ENCODE peak calls at places on chromosomes 12 and 14, in six cellular contexts. L, S, P, Q, X and I are unnamed samples.

GRCh38 chr14:73125746-73126145 is 10.6 kb upstream of the PSEN1 start:
- DNase-seq in L (no peak), S (no peak), P (no peak), Q (no peak), X (no peak), I (no peak)

GRCh38 chr12:2974560-2974971 is 15.4 kb downstream of the TEAD4 start:
- DNase-seq in L (no peak), S (no peak), P (no peak), Q (no peak), X (no peak), I (no peak)

GRCh38 chr12:57609781-57610552 is 1.3 kb upstream of the ARHGEF25 start:
- DNase-seq in L (no peak), S (no peak), P (no peak), Q (no peak), X (no peak), I (no peak)

GRCh38 chr12:58832920-58833319 is 87.4 kb downstream of the LRIG3 start:
- DNase-seq in L (no peak), S (no peak), P (no peak), Q (no peak), X (no peak), I (no peak)

GRCh38 chr12:59239993-59240392 is 319.7 kb upstream of the LRIG3 start:
- DNase-seq in L (no peak), S (no peak), P (no peak), Q (no peak), X (no peak), I (no peak)

GRCh38 chr12:54052745-54053624 is 650 bp upstream of the HOXC4 start:
- DNase-seq in L (no peak), S (no peak), P (no peak), Q (no peak), X (no peak), I (no peak)

GRCh38 chr12:82555699-82556098 is 131.0 kb upstream of the TMTC2 start:
- DNase-seq in L (no peak), S (no peak), P (no peak), Q (no peak), X (no peak), I (no peak)

GRCh38 chr12:123065666-123066457 is 85.0 kb downstream of the PITPNM2 start:
- DNase-seq in L (no peak), S (no peak), P (no peak), Q (no peak), X (no peak), I (no peak)

GRCh38 chr12:52005903-52006703 is 643 bp upstream of the TAMALIN start:
- DNase-seq in L (peak), S (peak), P (peak), Q (no peak), X (no peak), I (no peak)

GRCh38 chr12:6647083-6647604 is at the start of gene ACRBP:
- DNase-seq in L (peak), S (peak), P (peak), Q (no peak), X (no peak), I (peak)

GRCh38 chr12:7571253-7571652 is 67.7 kb upstream of the CD163 start:
- DNase-seq in L (no peak), S (no peak), P (no peak), Q (no peak), X (no peak), I (no peak)

GRCh38 chr12:24175949-24176348 is 226.5 kb upstream of the SOX5 start:
- DNase-seq in L (no peak), S (no peak), P (no peak), Q (no peak), X (no peak), I (no peak)

GRCh38 chr12:89370411-89370810 is 18.1 kb upstream of the DUSP6 start:
- DNase-seq in L (no peak), S (no peak), P (peak), Q (no peak), X (no peak), I (no peak)

GRCh38 chr12:65725376-65725775 is 98.9 kb upstream of the HMGA2 start:
- DNase-seq in L (no peak), S (no peak), P (no peak), Q (no peak), X (peak), I (no peak)

GRCh38 chr14:92945959-92946846 is 23.3 kb downstream of the CHGA start:
- DNase-seq in L (peak), S (peak), P (peak), Q (no peak), X (peak), I (peak)

GRCh38 chr14:37140176-37140575 is 32.2 kb downstream of the SLC25A21 start:
- DNase-seq in L (no peak), S (no peak), P (no peak), Q (no peak), X (no peak), I (no peak)

GRCh38 chr12:115209230-115209629 is 525.3 kb upstream of the TBX3 start:
- DNase-seq in L (no peak), S (no peak), P (peak), Q (no peak), X (no peak), I (no peak)

GRCh38 chr14:61516957-61517356 is 178.4 kb upstream of the HIF1A start:
- DNase-seq in L (no peak), S (peak), P (no peak), Q (no peak), X (no peak), I (no peak)
- H3K27ac ChIP-seq in L (peak), S (peak), P (no peak), Q (peak), X (no peak), I (peak)

GRCh38 chr14:97010491-97011160 is 213.4 kb downstream of the VRK1 start:
- DNase-seq in L (no peak), S (no peak), P (no peak), Q (no peak), X (no peak), I (no peak)
- TF ChIP-seq CTCF in L (no peak), S (no peak), P (no peak), Q (no peak), X (peak), I (no peak)

GRCh38 chr12:121792607-121793500 is 634 bp downstream of the RHOF start:
- DNase-seq in L (peak), S (no peak), P (peak), Q (no peak), X (no peak), I (no peak)

GRCh38 chr12:121794532-121795028 is 1.1 kb upstream of the RHOF start:
- DNase-seq in L (peak), S (peak), P (peak), Q (no peak), X (no peak), I (no peak)

GRCh38 chr12:121791671-121792496 is 1.6 kb downstream of the RHOF start:
- DNase-seq in L (peak), S (no peak), P (peak), Q (no peak), X (no peak), I (no peak)

GRCh38 chr12:121793836-121794531 is 496 bp upstream of the RHOF start:
- DNase-seq in L (peak), S (peak), P (peak), Q (peak), X (peak), I (peak)

DNA sequence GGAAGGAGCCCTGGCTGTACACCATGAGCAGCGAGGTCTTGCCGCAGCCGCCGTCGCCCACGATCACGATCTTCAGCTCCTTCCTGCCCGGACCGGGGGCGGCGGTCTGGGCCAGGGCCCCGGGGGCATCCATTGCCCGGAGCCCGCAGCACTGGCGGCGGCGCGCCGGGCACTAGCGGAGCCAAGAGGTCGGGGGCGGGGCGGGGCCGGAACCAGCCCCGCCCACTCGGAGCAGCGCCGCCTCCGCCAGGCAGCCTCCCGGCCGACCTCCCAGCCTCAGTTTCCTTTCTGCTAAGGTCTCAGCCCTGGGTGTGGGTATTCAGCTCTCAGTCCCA is at the start of gene RHOF:
- DNase-seq in L (peak), S (peak), P (peak), Q (no peak), X (no peak), I (no peak)
- TF ChIP-seq POLR2A in L (no peak), S (no peak), P (peak), Q (no peak), X (peak), I (no peak)

DNA sequence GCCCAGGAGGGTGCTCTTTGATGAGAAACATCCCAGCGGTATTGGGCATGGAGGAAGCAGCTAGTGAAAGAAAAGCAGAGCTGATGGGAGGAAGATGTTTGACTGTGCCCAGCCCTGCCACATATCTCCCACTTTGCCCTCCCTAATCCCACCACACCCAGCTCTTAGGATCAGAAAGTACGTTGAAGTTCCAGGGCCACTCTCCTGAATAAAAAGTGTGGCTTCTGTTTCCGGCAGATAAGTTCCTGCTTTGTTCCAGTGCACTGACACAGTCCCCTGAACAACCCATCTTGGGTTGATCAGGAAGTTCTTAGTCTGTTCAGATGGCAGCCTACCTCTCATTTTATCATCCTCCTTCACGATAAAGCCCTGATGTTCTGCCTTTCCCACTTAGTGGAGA is 16.5 kb downstream of the TPCN1 start:
- DNase-seq in L (no peak), S (no peak), P (peak), Q (no peak), X (no peak), I (no peak)
- H3K27ac ChIP-seq in L (peak), S (no peak), P (peak), Q (peak), X (no peak), I (peak)

GRCh38 chr14:104734991-104735779 is 11.2 kb downstream of the ADSS1 start:
- DNase-seq in L (peak), S (no peak), P (no peak), Q (no peak), X (no peak), I (no peak)
- TF ChIP-seq CTCF in L (no peak), S (no peak), P (no peak), Q (no peak), X (no peak), I (no peak)

DNA sequence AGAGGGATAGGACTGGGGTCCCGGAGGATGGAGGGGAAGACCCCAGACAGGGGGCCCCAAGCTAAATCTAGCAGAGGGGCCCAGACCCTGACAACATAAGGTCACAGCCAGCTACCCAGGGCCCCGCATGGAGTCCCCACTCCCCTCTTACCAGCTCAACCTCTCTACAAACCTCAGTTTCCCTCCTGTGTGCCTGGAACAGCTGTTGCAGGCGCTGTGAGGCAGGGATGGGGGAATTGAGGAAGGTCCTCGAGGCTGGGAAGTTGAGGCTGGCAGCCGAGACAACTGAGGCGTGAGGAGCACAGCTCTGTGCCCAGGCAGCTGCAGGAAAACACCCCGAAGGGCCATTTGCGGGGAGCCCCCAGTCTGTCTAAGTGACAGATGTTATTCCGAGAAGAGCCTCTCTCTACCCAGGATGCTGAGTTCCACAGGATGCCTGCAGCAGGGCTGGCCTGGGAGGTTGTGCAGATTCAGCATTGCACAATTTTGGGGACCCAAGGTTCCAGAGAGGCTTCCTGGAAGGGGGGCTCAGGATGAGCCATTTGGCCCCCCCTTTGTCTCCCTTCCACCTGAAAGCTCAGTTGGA is 42.7 kb upstream of the NCOR2 start:
- DNase-seq in L (no peak), S (no peak), P (no peak), Q (no peak), X (no peak), I (no peak)
- TF ChIP-seq POLR2A in L (no peak), S (no peak), P (no peak), Q (no peak), X (no peak), I (no peak)

DNA sequence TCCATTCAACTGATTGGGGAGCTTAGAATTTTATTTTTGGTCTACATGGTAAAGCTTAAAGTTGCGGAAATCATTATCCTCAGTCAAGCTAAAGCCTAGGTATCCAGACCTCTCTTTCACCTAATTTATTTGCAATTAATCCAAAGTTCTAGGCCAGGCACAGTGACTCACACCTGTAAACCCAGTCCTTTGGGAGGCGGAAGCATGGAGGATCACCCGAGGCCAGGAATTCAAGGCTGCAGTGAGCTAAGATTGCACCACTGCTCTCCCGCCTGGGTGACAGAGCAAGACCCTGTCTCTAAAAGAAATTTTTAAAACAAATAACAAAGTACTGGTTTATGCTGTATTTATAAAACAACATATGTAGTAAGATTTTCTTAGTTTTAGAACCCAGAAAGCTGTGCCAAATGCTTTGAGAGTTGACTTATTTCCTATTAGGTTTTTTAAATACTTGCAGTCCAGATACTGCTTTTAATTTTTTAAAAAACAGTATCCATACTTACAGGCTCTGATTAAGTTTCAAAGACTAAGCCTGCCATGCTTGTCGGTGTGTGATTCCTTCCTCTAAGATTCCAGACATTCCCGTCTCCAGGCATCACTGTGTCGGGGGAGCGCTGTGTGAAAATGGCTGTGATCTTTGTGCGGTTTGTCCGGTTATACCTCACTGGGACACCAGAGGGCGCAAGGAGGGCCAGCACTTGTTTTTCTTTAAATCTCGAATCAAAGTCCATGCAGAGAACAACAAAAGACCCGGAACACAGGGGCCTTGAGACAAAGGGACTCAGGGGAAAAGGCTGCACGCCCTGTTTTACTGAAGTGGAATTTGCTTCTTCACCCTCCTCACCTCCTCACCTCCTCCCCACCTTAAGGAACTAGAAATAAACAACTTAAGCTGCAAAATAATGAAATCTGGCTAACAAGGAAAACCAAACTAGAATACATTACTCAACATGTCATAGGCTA is 24.6 kb upstream of the TMPO start:
- DNase-seq in L (peak), S (peak), P (peak), Q (peak), X (peak), I (peak)
- H3K27ac ChIP-seq in L (peak), S (peak), P (peak), Q (no peak), X (peak), I (no peak)

GRCh38 chr14:100750762-100751699 is 24.3 kb downstream of the DLK1 start:
- DNase-seq in L (no peak), S (no peak), P (no peak), Q (no peak), X (no peak), I (no peak)

GRCh38 chr14:100748403-100748802 is 21.7 kb downstream of the DLK1 start:
- DNase-seq in L (no peak), S (no peak), P (no peak), Q (no peak), X (no peak), I (no peak)

GRCh38 chr14:100748944-100749343 is 22.3 kb downstream of the DLK1 start:
- DNase-seq in L (no peak), S (no peak), P (no peak), Q (no peak), X (no peak), I (no peak)

GRCh38 chr14:100747736-100748135 is 21.0 kb downstream of the DLK1 start:
- DNase-seq in L (no peak), S (no peak), P (no peak), Q (no peak), X (no peak), I (no peak)

GRCh38 chr14:100749967-100750597 is 23.4 kb downstream of the DLK1 start:
- DNase-seq in L (no peak), S (no peak), P (no peak), Q (no peak), X (no peak), I (no peak)
- TF ChIP-seq CTCF in L (no peak), S (no peak), P (no peak), Q (no peak), X (no peak), I (no peak)

GRCh38 chr12:110547090-110547489 is 36.0 kb downstream of the PPTC7 start:
- DNase-seq in L (no peak), S (no peak), P (no peak), Q (no peak), X (no peak), I (no peak)

GRCh38 chr12:110548678-110549077 is 34.4 kb downstream of the PPTC7 start:
- DNase-seq in L (no peak), S (no peak), P (no peak), Q (no peak), X (no peak), I (no peak)

GRCh38 chr12:110550981-110551380 is 32.1 kb downstream of the PPTC7 start:
- DNase-seq in L (no peak), S (no peak), P (no peak), Q (no peak), X (no peak), I (no peak)

GRCh38 chr12:110546339-110546738 is 36.8 kb downstream of the PPTC7 start:
- DNase-seq in L (no peak), S (no peak), P (no peak), Q (no peak), X (no peak), I (no peak)

DNA sequence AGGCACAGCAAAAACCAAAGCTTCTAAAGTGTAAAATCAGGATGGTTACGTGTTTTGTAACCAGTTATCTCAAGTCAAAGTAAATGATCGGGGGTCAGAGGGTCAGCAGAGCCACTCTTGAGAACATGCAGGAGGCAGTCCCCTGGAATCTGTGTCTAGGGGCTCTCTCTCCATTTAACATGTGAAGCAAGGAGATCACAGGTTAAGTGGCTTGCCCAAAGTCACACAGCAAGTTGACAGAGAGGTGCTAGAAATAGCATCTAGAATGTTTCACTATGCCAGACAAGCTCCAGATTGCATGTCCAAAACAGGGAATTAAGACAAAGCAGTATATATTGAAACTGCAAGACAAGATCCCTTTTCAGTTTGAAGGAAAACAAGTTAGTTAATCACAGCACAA is 33.4 kb downstream of the PPTC7 start:
- DNase-seq in L (no peak), S (no peak), P (no peak), Q (no peak), X (no peak), I (no peak)
- TF ChIP-seq POLR2A in L (no peak), S (no peak), P (no peak), Q (no peak), X (no peak), I (no peak)

GRCh38 chr12:88242161-88242925 is 100.2 kb downstream of the TMTC3 start:
- DNase-seq in L (no peak), S (no peak), P (no peak), Q (no peak), X (peak), I (no peak)

GRCh38 chr12:88235183-88235833 is 93.2 kb downstream of the TMTC3 start:
- DNase-seq in L (no peak), S (no peak), P (no peak), Q (no peak), X (no peak), I (no peak)

GRCh38 chr12:88238406-88238805 is 96.3 kb downstream of the TMTC3 start:
- DNase-seq in L (no peak), S (no peak), P (no peak), Q (no peak), X (no peak), I (no peak)

GRCh38 chr12:88242939-88243338 is 100.8 kb downstream of the TMTC3 start:
- DNase-seq in L (no peak), S (no peak), P (no peak), Q (no peak), X (no peak), I (no peak)

GRCh38 chr12:88237954-88238353 is 95.8 kb downstream of the TMTC3 start:
- DNase-seq in L (no peak), S (no peak), P (no peak), Q (no peak), X (peak), I (no peak)
- H3K27ac ChIP-seq in L (no peak), S (no peak), P (no peak), Q (no peak), X (no peak), I (no peak)